ENCODE peak calls at places on chromosomes 11 and 22, in five cellular contexts. D is HepG2, E is H1, W is GM12878, Q is NT2/D1. F is an unnamed sample.

GRCh38 chr11:130478881-130479280 is 30.4 kb downstream of the ADAMTS15 start:
- DNase-seq in D (no peak), E (peak), W (no peak), Q (no peak), F (no peak)

GRCh38 chr11:123233280-123233977 is 38.4 kb upstream of the CLMP start:
- DNase-seq in E (no peak), Q (no peak), W (peak), D (no peak), F (no peak)

GRCh38 chr11:76083563-76084451 is 122.5 kb downstream of the WNT11 start:
- DNase-seq in Q (no peak), D (no peak), E (no peak), W (no peak), F (no peak)

GRCh38 chr11:31110825-31111224 is 258.7 kb downstream of the DCDC1 start:
- DNase-seq in E (no peak), D (no peak), W (no peak), Q (no peak), F (no peak)

GRCh38 chr11:70490208-70490607 is 91.9 kb downstream of the CTTN start:
- DNase-seq in E (no peak), W (no peak), D (no peak), Q (no peak), F (no peak)

GRCh38 chr11:117670443-117670842 is 126.6 kb downstream of the DSCAML1 start:
- DNase-seq in W (no peak), Q (no peak), E (no peak), D (no peak), F (no peak)

GRCh38 chr11:66310324-66310723 is 6.5 kb downstream of the CD248 start:
- DNase-seq in E (no peak), W (no peak), D (no peak), Q (no peak), F (no peak)

GRCh38 chr22:20090730-20091240 is 10.7 kb downstream of the DGCR8 start:
- DNase-seq in Q (no peak), W (no peak), E (no peak), D (no peak), F (no peak)

GRCh38 chr11:15665368-15665871 is 550.7 kb downstream of the INSC start:
- DNase-seq in Q (no peak), D (peak), W (no peak), E (peak), F (no peak)

GRCh38 chr22:30370681-30371080 is 13.9 kb downstream of the CCDC157 start:
- DNase-seq in E (no peak), W (no peak), Q (no peak), D (no peak), F (no peak)

GRCh38 chr22:46267431-46268279 is at the start of gene TTC38:
- DNase-seq in W (no peak), D (peak), E (peak), Q (peak), F (peak)

GRCh38 chr22:46260038-46260437 is 3.1 kb downstream of the PKDREJ start:
- DNase-seq in Q (no peak), D (no peak), E (no peak), W (no peak), F (no peak)

GRCh38 chr22:46263208-46263575 is at the start of gene PKDREJ:
- DNase-seq in W (no peak), Q (no peak), D (no peak), E (peak), F (no peak)

GRCh38 chr22:46259374-46259773 is 3.8 kb downstream of the PKDREJ start:
- DNase-seq in Q (no peak), W (no peak), E (no peak), D (no peak), F (no peak)

GRCh38 chr22:46262449-46263207 is 515 bp downstream of the PKDREJ start:
- DNase-seq in E (peak), D (no peak), Q (peak), W (no peak), F (no peak)
- TF ChIP-seq SUZ12 in E (peak), D (no peak), Q (no peak), W (no peak), F (no peak)

GRCh38 chr11:120186799-120187591 is 23.8 kb upstream of the OAF start:
- DNase-seq in W (peak), Q (no peak), E (no peak), D (peak), F (no peak)
- TF ChIP-seq SUZ12 in W (no peak), Q (no peak), E (no peak), D (no peak), F (no peak)

DNA sequence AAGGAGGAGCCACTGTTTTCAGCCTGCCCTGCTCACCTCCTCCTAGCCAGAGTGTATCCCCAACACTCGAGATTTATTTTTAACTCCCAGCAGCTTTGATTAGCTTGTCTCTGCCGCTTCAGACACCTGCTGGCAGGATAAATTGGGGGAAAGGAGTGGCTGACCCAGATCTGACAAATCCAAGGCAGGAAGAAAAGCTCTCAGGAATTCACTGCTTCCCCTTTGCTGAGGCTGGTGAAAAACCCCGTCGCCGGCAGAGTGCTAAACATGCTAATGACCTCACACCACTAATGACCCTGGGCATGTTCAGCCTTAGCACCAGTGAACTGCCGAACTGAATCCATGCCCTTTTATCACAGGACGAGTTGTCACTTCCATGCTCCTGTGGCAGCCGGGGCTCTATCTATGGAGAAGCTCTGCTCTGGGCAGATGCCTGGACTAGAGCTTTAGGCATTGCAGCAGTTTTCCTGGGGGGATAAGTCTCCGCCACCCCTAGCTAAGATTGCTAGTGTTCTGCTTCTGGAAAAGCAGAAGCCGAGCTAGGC is 52.2 kb downstream of the FEZ1 start:
- DNase-seq in Q (peak), E (no peak), D (no peak), W (no peak), F (no peak)
- TF ChIP-seq SUZ12 in Q (no peak), E (no peak), D (no peak), W (no peak), F (no peak)

GRCh38 chr11:128928400-128928799 is 14.3 kb downstream of the TP53AIP1 start:
- DNase-seq in D (no peak), Q (no peak), W (peak), E (no peak), F (no peak)

GRCh38 chr11:128926437-128927107 is 16.1 kb downstream of the TP53AIP1 start:
- DNase-seq in E (no peak), Q (no peak), W (no peak), D (no peak), F (no peak)

GRCh38 chr11:128929468-128929867 is 13.2 kb downstream of the TP53AIP1 start:
- DNase-seq in Q (no peak), W (no peak), E (no peak), D (no peak), F (no peak)

GRCh38 chr11:128927108-128927461 is 15.6 kb downstream of the TP53AIP1 start:
- DNase-seq in D (no peak), E (no peak), W (no peak), Q (no peak), F (no peak)

DNA sequence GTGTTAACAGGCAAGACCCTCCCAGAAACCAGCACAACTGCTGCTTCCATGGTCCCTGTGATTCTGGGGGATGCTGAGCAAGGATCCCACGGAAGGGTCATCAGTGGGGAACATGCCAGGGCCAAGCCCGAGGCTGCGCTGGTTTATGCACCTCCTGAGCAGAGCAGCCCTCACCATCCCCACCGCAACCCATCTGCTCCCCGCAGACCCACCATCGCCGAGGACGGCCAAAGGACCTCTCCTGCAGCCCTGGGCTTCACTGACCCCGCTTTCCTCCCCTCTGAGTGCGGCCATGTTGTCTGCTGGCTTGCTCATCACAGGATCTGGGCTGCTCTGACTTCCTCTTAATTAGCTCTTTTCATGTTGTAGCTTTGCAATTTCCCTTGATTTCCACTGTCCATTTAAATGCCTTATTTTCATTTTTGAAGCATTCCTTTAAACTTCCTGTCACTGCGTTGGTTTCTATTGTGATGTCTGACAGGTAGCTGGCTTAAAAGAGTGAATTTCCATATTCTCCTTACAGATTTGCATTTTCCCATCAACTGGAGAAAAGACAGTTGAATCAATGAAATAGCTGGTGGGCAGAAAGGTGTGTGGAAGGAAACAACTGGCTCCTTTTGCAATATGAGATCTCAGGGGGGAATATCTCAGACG is 14.9 kb downstream of the TP53AIP1 start:
- DNase-seq in W (no peak), D (no peak), Q (no peak), E (no peak), F (no peak)
- TF ChIP-seq SUZ12 in W (no peak), D (no peak), Q (no peak), E (no peak), F (no peak)

GRCh38 chr22:48489551-48490512 is 1337.8 kb downstream of the BRD1 start:
- DNase-seq in D (no peak), W (no peak), E (peak), Q (no peak), F (no peak)
- TF ChIP-seq SUZ12 in D (no peak), W (no peak), E (peak), Q (no peak), F (no peak)

DNA sequence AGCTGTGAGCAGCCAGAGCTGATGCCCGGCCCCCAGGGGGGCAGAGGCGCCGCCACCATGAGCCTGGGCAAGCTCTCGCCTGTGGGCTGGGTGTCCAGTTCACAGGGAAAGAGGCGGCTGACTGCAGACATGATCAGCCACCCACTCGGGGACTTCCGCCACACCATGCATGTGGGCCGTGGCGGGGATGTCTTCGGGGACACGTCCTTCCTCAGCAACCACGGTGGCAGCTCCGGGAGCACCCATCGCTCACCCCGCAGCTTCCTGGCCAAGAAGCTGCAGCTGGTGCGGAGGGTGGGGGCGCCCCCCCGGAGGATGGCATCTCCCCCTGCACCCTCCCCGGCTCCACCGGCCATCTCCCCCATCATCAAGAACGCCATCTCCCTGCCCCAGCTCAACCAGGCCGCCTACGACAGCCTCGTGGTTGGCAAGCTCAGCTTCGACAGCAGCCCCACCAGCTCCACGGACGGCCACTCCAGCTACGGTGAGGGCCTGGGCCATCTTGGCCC is 6.1 kb downstream of the CDC42EP1 start:
- DNase-seq in E (no peak), W (no peak), Q (no peak), D (no peak), F (no peak)
- TF ChIP-seq SUZ12 in E (no peak), W (no peak), Q (no peak), D (no peak), F (no peak)

F was measured in HEK293T.